ENCODE peak calls at places on chromosomes 4 and X, in ten cellular contexts. One of them, this sample, is unnamed.

GRCh38 chr4:106444557-106444956 is 76.0 kb upstream of the GIMD1 start:
- DNase-seq in stimulated activated CD8-positive, alpha-beta memory T cell treated with anti-CD3 and anti-CD28 coated beads, Interleukin-7, amount 100 ng/mL, for 1 hour: no peak
- DNase-seq in NCI-H146: no peak
- DNase-seq in kidney glomerular epithelial cell: peak
- DNase-seq in fibroblast of pulmonary artery: peak
- DNase-seq in activated CD8-positive, alpha-beta memory T cell treated with anti-CD3 and anti-CD28 coated beads for 1 hour: no peak
- DNase-seq in stimulated activated CD4-positive, alpha-beta T cell treated with anti-CD3 and anti-CD28 coated beads, Interleukin-12 subunit alpha, Interleukin-12 subunit beta, amount 100 ng/mL, for 4 hours: no peak
- DNase-seq in iPS-NIHi11: no peak
- DNase-seq in EL: peak
- DNase-seq in M059J: peak
- DNase-seq in this sample: no peak

GRCh38 chr4:36414248-36414647 is 132.8 kb downstream of the DTHD1 start:
- DNase-seq in iPS-NIHi11: no peak
- DNase-seq in stimulated activated CD4-positive, alpha-beta T cell treated with anti-CD3 and anti-CD28 coated beads, Interleukin-12 subunit alpha, Interleukin-12 subunit beta, amount 100 ng/mL, for 4 hours: no peak
- DNase-seq in M059J: no peak
- DNase-seq in EL: no peak
- DNase-seq in NCI-H146: no peak
- DNase-seq in activated CD8-positive, alpha-beta memory T cell treated with anti-CD3 and anti-CD28 coated beads for 1 hour: no peak
- DNase-seq in fibroblast of pulmonary artery: peak
- DNase-seq in kidney glomerular epithelial cell: no peak
- DNase-seq in stimulated activated CD8-positive, alpha-beta memory T cell treated with anti-CD3 and anti-CD28 coated beads, Interleukin-7, amount 100 ng/mL, for 1 hour: no peak
- DNase-seq in this sample: no peak

GRCh38 chrX:153582896-153583295 is 16.0 kb downstream of the CCNQ start:
- DNase-seq in stimulated activated CD4-positive, alpha-beta T cell treated with anti-CD3 and anti-CD28 coated beads, Interleukin-12 subunit alpha, Interleukin-12 subunit beta, amount 100 ng/mL, for 4 hours: peak
- DNase-seq in kidney glomerular epithelial cell: no peak
- DNase-seq in M059J: no peak
- DNase-seq in EL: peak
- DNase-seq in fibroblast of pulmonary artery: peak
- DNase-seq in activated CD8-positive, alpha-beta memory T cell treated with anti-CD3 and anti-CD28 coated beads for 1 hour: peak
- DNase-seq in NCI-H146: peak
- DNase-seq in iPS-NIHi11: no peak
- DNase-seq in stimulated activated CD8-positive, alpha-beta memory T cell treated with anti-CD3 and anti-CD28 coated beads, Interleukin-7, amount 100 ng/mL, for 1 hour: no peak
- DNase-seq in this sample: peak

GRCh38 chr4:183249854-183250253 is 70.2 kb downstream of the CLDN22 start:
- DNase-seq in stimulated activated CD4-positive, alpha-beta T cell treated with anti-CD3 and anti-CD28 coated beads, Interleukin-12 subunit alpha, Interleukin-12 subunit beta, amount 100 ng/mL, for 4 hours: peak
- DNase-seq in NCI-H146: peak
- DNase-seq in activated CD8-positive, alpha-beta memory T cell treated with anti-CD3 and anti-CD28 coated beads for 1 hour: no peak
- DNase-seq in EL: peak
- DNase-seq in M059J: peak
- DNase-seq in kidney glomerular epithelial cell: peak
- DNase-seq in fibroblast of pulmonary artery: peak
- DNase-seq in iPS-NIHi11: peak
- DNase-seq in stimulated activated CD8-positive, alpha-beta memory T cell treated with anti-CD3 and anti-CD28 coated beads, Interleukin-7, amount 100 ng/mL, for 1 hour: no peak
- DNase-seq in this sample: no peak

GRCh38 chr4:6694177-6694901 is 661 bp downstream of the S100P start:
- DNase-seq in kidney glomerular epithelial cell: no peak
- DNase-seq in M059J: no peak
- DNase-seq in stimulated activated CD4-positive, alpha-beta T cell treated with anti-CD3 and anti-CD28 coated beads, Interleukin-12 subunit alpha, Interleukin-12 subunit beta, amount 100 ng/mL, for 4 hours: no peak
- DNase-seq in NCI-H146: no peak
- DNase-seq in activated CD8-positive, alpha-beta memory T cell treated with anti-CD3 and anti-CD28 coated beads for 1 hour: no peak
- DNase-seq in iPS-NIHi11: no peak
- DNase-seq in EL: no peak
- DNase-seq in fibroblast of pulmonary artery: no peak
- DNase-seq in stimulated activated CD8-positive, alpha-beta memory T cell treated with anti-CD3 and anti-CD28 coated beads, Interleukin-7, amount 100 ng/mL, for 1 hour: no peak
- DNase-seq in this sample: no peak

GRCh38 chr4:122652379-122652778 is 31.5 kb upstream of the IL21 start:
- DNase-seq in fibroblast of pulmonary artery: peak
- DNase-seq in NCI-H146: no peak
- DNase-seq in stimulated activated CD8-positive, alpha-beta memory T cell treated with anti-CD3 and anti-CD28 coated beads, Interleukin-7, amount 100 ng/mL, for 1 hour: no peak
- DNase-seq in iPS-NIHi11: peak
- DNase-seq in stimulated activated CD4-positive, alpha-beta T cell treated with anti-CD3 and anti-CD28 coated beads, Interleukin-12 subunit alpha, Interleukin-12 subunit beta, amount 100 ng/mL, for 4 hours: peak
- DNase-seq in M059J: peak
- DNase-seq in EL: peak
- DNase-seq in kidney glomerular epithelial cell: no peak
- DNase-seq in activated CD8-positive, alpha-beta memory T cell treated with anti-CD3 and anti-CD28 coated beads for 1 hour: no peak
- DNase-seq in this sample: no peak

GRCh38 chr4:70405765-70406164 is 8.0 kb downstream of the OPRPN start:
- DNase-seq in kidney glomerular epithelial cell: no peak
- DNase-seq in NCI-H146: no peak
- DNase-seq in fibroblast of pulmonary artery: no peak
- DNase-seq in stimulated activated CD8-positive, alpha-beta memory T cell treated with anti-CD3 and anti-CD28 coated beads, Interleukin-7, amount 100 ng/mL, for 1 hour: no peak
- DNase-seq in EL: no peak
- DNase-seq in iPS-NIHi11: no peak
- DNase-seq in activated CD8-positive, alpha-beta memory T cell treated with anti-CD3 and anti-CD28 coated beads for 1 hour: no peak
- DNase-seq in M059J: no peak
- DNase-seq in stimulated activated CD4-positive, alpha-beta T cell treated with anti-CD3 and anti-CD28 coated beads, Interleukin-12 subunit alpha, Interleukin-12 subunit beta, amount 100 ng/mL, for 4 hours: no peak
- DNase-seq in this sample: no peak

GRCh38 chr4:8494983-8495548 is 54.5 kb downstream of the TRMT44 start:
- DNase-seq in M059J: no peak
- DNase-seq in kidney glomerular epithelial cell: no peak
- DNase-seq in fibroblast of pulmonary artery: no peak
- DNase-seq in activated CD8-positive, alpha-beta memory T cell treated with anti-CD3 and anti-CD28 coated beads for 1 hour: no peak
- DNase-seq in EL: no peak
- DNase-seq in iPS-NIHi11: no peak
- DNase-seq in stimulated activated CD4-positive, alpha-beta T cell treated with anti-CD3 and anti-CD28 coated beads, Interleukin-12 subunit alpha, Interleukin-12 subunit beta, amount 100 ng/mL, for 4 hours: no peak
- DNase-seq in stimulated activated CD8-positive, alpha-beta memory T cell treated with anti-CD3 and anti-CD28 coated beads, Interleukin-7, amount 100 ng/mL, for 1 hour: no peak
- DNase-seq in NCI-H146: no peak
- DNase-seq in this sample: no peak

GRCh38 chr4:173807347-173807746 is 277.3 kb upstream of the HAND2 start:
- DNase-seq in stimulated activated CD8-positive, alpha-beta memory T cell treated with anti-CD3 and anti-CD28 coated beads, Interleukin-7, amount 100 ng/mL, for 1 hour: no peak
- DNase-seq in NCI-H146: no peak
- DNase-seq in M059J: peak
- DNase-seq in fibroblast of pulmonary artery: peak
- DNase-seq in iPS-NIHi11: no peak
- DNase-seq in stimulated activated CD4-positive, alpha-beta T cell treated with anti-CD3 and anti-CD28 coated beads, Interleukin-12 subunit alpha, Interleukin-12 subunit beta, amount 100 ng/mL, for 4 hours: no peak
- DNase-seq in kidney glomerular epithelial cell: no peak
- DNase-seq in EL: no peak
- DNase-seq in activated CD8-positive, alpha-beta memory T cell treated with anti-CD3 and anti-CD28 coated beads for 1 hour: no peak
- DNase-seq in this sample: no peak

GRCh38 chr4:113976937-113977855 is 2.3 kb downstream of the ARSJ start:
- DNase-seq in stimulated activated CD8-positive, alpha-beta memory T cell treated with anti-CD3 and anti-CD28 coated beads, Interleukin-7, amount 100 ng/mL, for 1 hour: no peak
- DNase-seq in activated CD8-positive, alpha-beta memory T cell treated with anti-CD3 and anti-CD28 coated beads for 1 hour: no peak
- DNase-seq in M059J: no peak
- DNase-seq in iPS-NIHi11: no peak
- DNase-seq in fibroblast of pulmonary artery: peak
- DNase-seq in EL: no peak
- DNase-seq in kidney glomerular epithelial cell: peak
- DNase-seq in stimulated activated CD4-positive, alpha-beta T cell treated with anti-CD3 and anti-CD28 coated beads, Interleukin-12 subunit alpha, Interleukin-12 subunit beta, amount 100 ng/mL, for 4 hours: no peak
- DNase-seq in NCI-H146: no peak
- DNase-seq in this sample: no peak

GRCh38 chrX:13464599-13465275 is 104.7 kb upstream of the EGFL6 start:
- DNase-seq in kidney glomerular epithelial cell: no peak
- DNase-seq in M059J: peak
- DNase-seq in EL: peak
- DNase-seq in NCI-H146: no peak
- DNase-seq in iPS-NIHi11: no peak
- DNase-seq in stimulated activated CD8-positive, alpha-beta memory T cell treated with anti-CD3 and anti-CD28 coated beads, Interleukin-7, amount 100 ng/mL, for 1 hour: no peak
- DNase-seq in fibroblast of pulmonary artery: no peak
- DNase-seq in stimulated activated CD4-positive, alpha-beta T cell treated with anti-CD3 and anti-CD28 coated beads, Interleukin-12 subunit alpha, Interleukin-12 subunit beta, amount 100 ng/mL, for 4 hours: no peak
- DNase-seq in activated CD8-positive, alpha-beta memory T cell treated with anti-CD3 and anti-CD28 coated beads for 1 hour: no peak
- DNase-seq in this sample: no peak

GRCh38 chr4:57040510-57040909 is 61.8 kb downstream of the POLR2B start:
- DNase-seq in iPS-NIHi11: no peak
- DNase-seq in NCI-H146: peak
- DNase-seq in M059J: no peak
- DNase-seq in fibroblast of pulmonary artery: no peak
- DNase-seq in stimulated activated CD4-positive, alpha-beta T cell treated with anti-CD3 and anti-CD28 coated beads, Interleukin-12 subunit alpha, Interleukin-12 subunit beta, amount 100 ng/mL, for 4 hours: no peak
- DNase-seq in kidney glomerular epithelial cell: no peak
- DNase-seq in activated CD8-positive, alpha-beta memory T cell treated with anti-CD3 and anti-CD28 coated beads for 1 hour: no peak
- DNase-seq in EL: no peak
- DNase-seq in stimulated activated CD8-positive, alpha-beta memory T cell treated with anti-CD3 and anti-CD28 coated beads, Interleukin-7, amount 100 ng/mL, for 1 hour: no peak
- DNase-seq in this sample: no peak

GRCh38 chrX:110944323-110944761 is 148.7 kb upstream of the CHRDL1 start:
- DNase-seq in activated CD8-positive, alpha-beta memory T cell treated with anti-CD3 and anti-CD28 coated beads for 1 hour: no peak
- DNase-seq in fibroblast of pulmonary artery: no peak
- DNase-seq in EL: no peak
- DNase-seq in stimulated activated CD4-positive, alpha-beta T cell treated with anti-CD3 and anti-CD28 coated beads, Interleukin-12 subunit alpha, Interleukin-12 subunit beta, amount 100 ng/mL, for 4 hours: no peak
- DNase-seq in NCI-H146: peak
- DNase-seq in M059J: no peak
- DNase-seq in iPS-NIHi11: peak
- DNase-seq in kidney glomerular epithelial cell: no peak
- DNase-seq in stimulated activated CD8-positive, alpha-beta memory T cell treated with anti-CD3 and anti-CD28 coated beads, Interleukin-7, amount 100 ng/mL, for 1 hour: no peak
- DNase-seq in this sample: no peak

GRCh38 chrX:108186811-108187210 is 95.2 kb downstream of the ATG4A start:
- DNase-seq in activated CD8-positive, alpha-beta memory T cell treated with anti-CD3 and anti-CD28 coated beads for 1 hour: no peak
- DNase-seq in M059J: peak
- DNase-seq in iPS-NIHi11: no peak
- DNase-seq in stimulated activated CD4-positive, alpha-beta T cell treated with anti-CD3 and anti-CD28 coated beads, Interleukin-12 subunit alpha, Interleukin-12 subunit beta, amount 100 ng/mL, for 4 hours: no peak
- DNase-seq in fibroblast of pulmonary artery: peak
- DNase-seq in NCI-H146: no peak
- DNase-seq in EL: peak
- DNase-seq in stimulated activated CD8-positive, alpha-beta memory T cell treated with anti-CD3 and anti-CD28 coated beads, Interleukin-7, amount 100 ng/mL, for 1 hour: no peak
- DNase-seq in kidney glomerular epithelial cell: peak
- DNase-seq in this sample: no peak

GRCh38 chr4:159129822-159130550 is 27.1 kb downstream of the RAPGEF2 start:
- DNase-seq in NCI-H146: no peak
- DNase-seq in EL: no peak
- DNase-seq in kidney glomerular epithelial cell: no peak
- DNase-seq in stimulated activated CD4-positive, alpha-beta T cell treated with anti-CD3 and anti-CD28 coated beads, Interleukin-12 subunit alpha, Interleukin-12 subunit beta, amount 100 ng/mL, for 4 hours: no peak
- DNase-seq in iPS-NIHi11: no peak
- DNase-seq in M059J: no peak
- DNase-seq in activated CD8-positive, alpha-beta memory T cell treated with anti-CD3 and anti-CD28 coated beads for 1 hour: no peak
- DNase-seq in stimulated activated CD8-positive, alpha-beta memory T cell treated with anti-CD3 and anti-CD28 coated beads, Interleukin-7, amount 100 ng/mL, for 1 hour: no peak
- DNase-seq in fibroblast of pulmonary artery: no peak
- DNase-seq in this sample: no peak

GRCh38 chr4:23084559-23085248 is 392.0 kb downstream of the GBA3 start:
- DNase-seq in stimulated activated CD8-positive, alpha-beta memory T cell treated with anti-CD3 and anti-CD28 coated beads, Interleukin-7, amount 100 ng/mL, for 1 hour: no peak
- DNase-seq in M059J: peak
- DNase-seq in activated CD8-positive, alpha-beta memory T cell treated with anti-CD3 and anti-CD28 coated beads for 1 hour: no peak
- DNase-seq in kidney glomerular epithelial cell: peak
- DNase-seq in iPS-NIHi11: peak
- DNase-seq in EL: peak
- DNase-seq in stimulated activated CD4-positive, alpha-beta T cell treated with anti-CD3 and anti-CD28 coated beads, Interleukin-12 subunit alpha, Interleukin-12 subunit beta, amount 100 ng/mL, for 4 hours: no peak
- DNase-seq in NCI-H146: no peak
- DNase-seq in fibroblast of pulmonary artery: no peak
- DNase-seq in this sample: no peak

GRCh38 chrX:36908801-36909403 is 99.3 kb upstream of the FAM47C start:
- DNase-seq in iPS-NIHi11: peak
- DNase-seq in stimulated activated CD4-positive, alpha-beta T cell treated with anti-CD3 and anti-CD28 coated beads, Interleukin-12 subunit alpha, Interleukin-12 subunit beta, amount 100 ng/mL, for 4 hours: no peak
- DNase-seq in fibroblast of pulmonary artery: peak
- DNase-seq in M059J: peak
- DNase-seq in stimulated activated CD8-positive, alpha-beta memory T cell treated with anti-CD3 and anti-CD28 coated beads, Interleukin-7, amount 100 ng/mL, for 1 hour: no peak
- DNase-seq in EL: peak
- DNase-seq in kidney glomerular epithelial cell: peak
- DNase-seq in NCI-H146: no peak
- DNase-seq in activated CD8-positive, alpha-beta memory T cell treated with anti-CD3 and anti-CD28 coated beads for 1 hour: no peak
- DNase-seq in this sample: no peak

GRCh38 chrX:45322382-45322781 is 121.7 kb upstream of the DIPK2B start:
- DNase-seq in kidney glomerular epithelial cell: peak
- DNase-seq in fibroblast of pulmonary artery: peak
- DNase-seq in EL: peak
- DNase-seq in M059J: peak
- DNase-seq in NCI-H146: no peak
- DNase-seq in iPS-NIHi11: peak
- DNase-seq in stimulated activated CD4-positive, alpha-beta T cell treated with anti-CD3 and anti-CD28 coated beads, Interleukin-12 subunit alpha, Interleukin-12 subunit beta, amount 100 ng/mL, for 4 hours: peak
- DNase-seq in stimulated activated CD8-positive, alpha-beta memory T cell treated with anti-CD3 and anti-CD28 coated beads, Interleukin-7, amount 100 ng/mL, for 1 hour: no peak
- DNase-seq in activated CD8-positive, alpha-beta memory T cell treated with anti-CD3 and anti-CD28 coated beads for 1 hour: no peak
- DNase-seq in this sample: no peak

GRCh38 chr4:55758570-55758969 is 61.0 kb upstream of the EXOC1L start:
- DNase-seq in stimulated activated CD4-positive, alpha-beta T cell treated with anti-CD3 and anti-CD28 coated beads, Interleukin-12 subunit alpha, Interleukin-12 subunit beta, amount 100 ng/mL, for 4 hours: no peak
- DNase-seq in M059J: peak
- DNase-seq in EL: no peak
- DNase-seq in fibroblast of pulmonary artery: no peak
- DNase-seq in activated CD8-positive, alpha-beta memory T cell treated with anti-CD3 and anti-CD28 coated beads for 1 hour: no peak
- DNase-seq in stimulated activated CD8-positive, alpha-beta memory T cell treated with anti-CD3 and anti-CD28 coated beads, Interleukin-7, amount 100 ng/mL, for 1 hour: no peak
- DNase-seq in kidney glomerular epithelial cell: no peak
- DNase-seq in NCI-H146: no peak
- DNase-seq in iPS-NIHi11: no peak
- DNase-seq in this sample: no peak

GRCh38 chrX:48493890-48494364 is 14.9 kb upstream of the PORCN start:
- DNase-seq in NCI-H146: peak
- DNase-seq in kidney glomerular epithelial cell: no peak
- DNase-seq in activated CD8-positive, alpha-beta memory T cell treated with anti-CD3 and anti-CD28 coated beads for 1 hour: no peak
- DNase-seq in fibroblast of pulmonary artery: peak
- DNase-seq in stimulated activated CD4-positive, alpha-beta T cell treated with anti-CD3 and anti-CD28 coated beads, Interleukin-12 subunit alpha, Interleukin-12 subunit beta, amount 100 ng/mL, for 4 hours: no peak
- DNase-seq in iPS-NIHi11: peak
- DNase-seq in M059J: peak
- DNase-seq in EL: peak
- DNase-seq in stimulated activated CD8-positive, alpha-beta memory T cell treated with anti-CD3 and anti-CD28 coated beads, Interleukin-7, amount 100 ng/mL, for 1 hour: no peak
- DNase-seq in this sample: no peak

GRCh38 chr4:4386296-4386735 is 586 bp upstream of the NSG1 start:
- DNase-seq in EL: no peak
- DNase-seq in fibroblast of pulmonary artery: peak
- DNase-seq in stimulated activated CD8-positive, alpha-beta memory T cell treated with anti-CD3 and anti-CD28 coated beads, Interleukin-7, amount 100 ng/mL, for 1 hour: no peak
- DNase-seq in activated CD8-positive, alpha-beta memory T cell treated with anti-CD3 and anti-CD28 coated beads for 1 hour: no peak
- DNase-seq in M059J: no peak
- DNase-seq in stimulated activated CD4-positive, alpha-beta T cell treated with anti-CD3 and anti-CD28 coated beads, Interleukin-12 subunit alpha, Interleukin-12 subunit beta, amount 100 ng/mL, for 4 hours: peak
- DNase-seq in iPS-NIHi11: peak
- DNase-seq in NCI-H146: peak
- DNase-seq in kidney glomerular epithelial cell: no peak
- DNase-seq in this sample: no peak

GRCh38 chr4:80307774-80308465 is 27.6 kb upstream of the CFAP299 start:
- DNase-seq in iPS-NIHi11: peak
- DNase-seq in stimulated activated CD4-positive, alpha-beta T cell treated with anti-CD3 and anti-CD28 coated beads, Interleukin-12 subunit alpha, Interleukin-12 subunit beta, amount 100 ng/mL, for 4 hours: no peak
- DNase-seq in NCI-H146: peak
- DNase-seq in stimulated activated CD8-positive, alpha-beta memory T cell treated with anti-CD3 and anti-CD28 coated beads, Interleukin-7, amount 100 ng/mL, for 1 hour: no peak
- DNase-seq in M059J: peak
- DNase-seq in fibroblast of pulmonary artery: peak
- DNase-seq in activated CD8-positive, alpha-beta memory T cell treated with anti-CD3 and anti-CD28 coated beads for 1 hour: no peak
- DNase-seq in kidney glomerular epithelial cell: peak
- DNase-seq in EL: peak
- DNase-seq in this sample: no peak

GRCh38 chrX:128020701-128021100 is 31.5 kb downstream of the ACTRT1 start:
- DNase-seq in EL: no peak
- DNase-seq in M059J: peak
- DNase-seq in stimulated activated CD8-positive, alpha-beta memory T cell treated with anti-CD3 and anti-CD28 coated beads, Interleukin-7, amount 100 ng/mL, for 1 hour: no peak
- DNase-seq in NCI-H146: no peak
- DNase-seq in kidney glomerular epithelial cell: peak
- DNase-seq in fibroblast of pulmonary artery: peak
- DNase-seq in iPS-NIHi11: peak
- DNase-seq in activated CD8-positive, alpha-beta memory T cell treated with anti-CD3 and anti-CD28 coated beads for 1 hour: no peak
- DNase-seq in stimulated activated CD4-positive, alpha-beta T cell treated with anti-CD3 and anti-CD28 coated beads, Interleukin-12 subunit alpha, Interleukin-12 subunit beta, amount 100 ng/mL, for 4 hours: no peak
- DNase-seq in this sample: no peak

GRCh38 chr4:145440292-145441007 is 41.2 kb upstream of the SMAD1 start:
- DNase-seq in stimulated activated CD4-positive, alpha-beta T cell treated with anti-CD3 and anti-CD28 coated beads, Interleukin-12 subunit alpha, Interleukin-12 subunit beta, amount 100 ng/mL, for 4 hours: no peak
- DNase-seq in NCI-H146: no peak
- DNase-seq in EL: no peak
- DNase-seq in kidney glomerular epithelial cell: no peak
- DNase-seq in iPS-NIHi11: no peak
- DNase-seq in stimulated activated CD8-positive, alpha-beta memory T cell treated with anti-CD3 and anti-CD28 coated beads, Interleukin-7, amount 100 ng/mL, for 1 hour: no peak
- DNase-seq in M059J: no peak
- DNase-seq in activated CD8-positive, alpha-beta memory T cell treated with anti-CD3 and anti-CD28 coated beads for 1 hour: no peak
- DNase-seq in fibroblast of pulmonary artery: no peak
- DNase-seq in this sample: no peak

GRCh38 chr4:38023347-38024202 is 63.4 kb downstream of the PTTG2 start:
- DNase-seq in stimulated activated CD8-positive, alpha-beta memory T cell treated with anti-CD3 and anti-CD28 coated beads, Interleukin-7, amount 100 ng/mL, for 1 hour: no peak
- DNase-seq in stimulated activated CD4-positive, alpha-beta T cell treated with anti-CD3 and anti-CD28 coated beads, Interleukin-12 subunit alpha, Interleukin-12 subunit beta, amount 100 ng/mL, for 4 hours: no peak
- DNase-seq in kidney glomerular epithelial cell: no peak
- DNase-seq in fibroblast of pulmonary artery: no peak
- DNase-seq in EL: no peak
- DNase-seq in NCI-H146: no peak
- DNase-seq in iPS-NIHi11: no peak
- DNase-seq in M059J: no peak
- DNase-seq in activated CD8-positive, alpha-beta memory T cell treated with anti-CD3 and anti-CD28 coated beads for 1 hour: no peak
- DNase-seq in this sample: no peak